ENCODE peak calls at places on chromosomes 1 and 21, in six cellular contexts. Z is G401, I is NCI-H774, R is spleen, F is GM12864, P is COLO829. M is an unnamed sample.

GRCh38 chr1:116738673-116739370 is 15.4 kb upstream of the CD2 start:
- DNase-seq in Z (no peak), I (no peak), R (peak), F (peak), P (no peak), M (no peak)

GRCh38 chr1:52423771-52424170 is 19.4 kb downstream of the PRPF38A start:
- DNase-seq in Z (no peak), I (no peak), R (peak), F (no peak), P (no peak), M (no peak)

GRCh38 chr1:23722652-23723051 is 20.6 kb upstream of the ELOA start:
- DNase-seq in Z (no peak), I (no peak), R (peak), F (no peak), P (no peak), M (no peak)

GRCh38 chr1:247218252-247218651 is 37.6 kb upstream of the VN1R5 start:
- DNase-seq in Z (no peak), I (no peak), R (no peak), F (no peak), P (no peak), M (no peak)

GRCh38 chr1:84603223-84603622 is 29.0 kb upstream of the CTBS start:
- DNase-seq in Z (no peak), I (no peak), R (no peak), F (no peak), P (no peak), M (no peak)

GRCh38 chr1:201511396-201511795 is 4.5 kb upstream of the CSRP1 start:
- DNase-seq in Z (no peak), I (no peak), R (no peak), F (no peak), P (no peak), M (no peak)

GRCh38 chr1:64814427-64814826 is 69.6 kb downstream of the RAVER2 start:
- DNase-seq in Z (no peak), I (no peak), R (no peak), F (no peak), P (no peak), M (no peak)

GRCh38 chr21:33259428-33259827 is 6.7 kb upstream of the IL10RB start:
- DNase-seq in Z (no peak), I (no peak), R (no peak), F (no peak), P (no peak), M (no peak)

GRCh38 chr1:244092293-244093264 is 41.5 kb downstream of the ZBTB18 start:
- DNase-seq in Z (peak), I (no peak), R (no peak), F (no peak), P (peak), M (peak)

M was measured in left colon.